ENCODE peak calls at places on chromosomes 16 and 17, in eight cellular contexts. S, J, C, M, W, I, P and Q are unnamed samples.

GRCh38 chr16:81443688-81444447 is 740 bp upstream of the CMIP start:
- DNase-seq in S (no peak), J (peak; percentile 49), C (peak; percentile 85), M (peak; percentile 58), W (peak; percentile 79), I (no peak), P (no peak), Q (peak; percentile 93)

GRCh38 chr16:68235882-68236803 is at the start of gene ESRP2:
- DNase-seq in S (peak; percentile 94), J (peak; percentile 93), C (peak; percentile 83), M (peak; percentile 87), W (peak; percentile 77), I (peak; percentile 84), P (no peak), Q (peak; percentile 86)

GRCh38 chr17:73266796-73267195 is 5.1 kb upstream of the CPSF4L start:
- DNase-seq in S (no peak), J (no peak), C (no peak), M (no peak), W (no peak), I (no peak), P (no peak), Q (no peak)

GRCh38 chr16:8931864-8932263 is 31.8 kb downstream of the USP7 start:
- DNase-seq in S (peak; percentile 51), J (peak; percentile 50), C (no peak), M (no peak), W (no peak), I (no peak), P (peak; percentile 42), Q (no peak)

GRCh38 chr17:10048951-10049350 is 143.9 kb upstream of the RCVRN start:
- DNase-seq in S (no peak), J (no peak), C (no peak), M (no peak), W (no peak), I (no peak), P (no peak), Q (no peak)

GRCh38 chr17:79732804-79733691 is 2.3 kb downstream of the ENPP7 start:
- DNase-seq in S (peak; percentile 49), J (peak; percentile 31), C (no peak), M (no peak), W (no peak), I (no peak), P (peak; percentile 21), Q (no peak)

GRCh38 chr17:73787721-73788051 is 143.4 kb upstream of the SDK2 start:
- DNase-seq in S (peak; percentile 3), J (no peak), C (no peak), M (no peak), W (no peak), I (no peak), P (no peak), Q (no peak)

GRCh38 chr17:45146616-45147101 is 1.6 kb upstream of the HEXIM1 start:
- DNase-seq in S (peak; percentile 71), J (peak; percentile 74), C (peak; percentile 77), M (no peak), W (peak; percentile 84), I (no peak), P (peak; percentile 49), Q (no peak)

GRCh38 chr16:23952128-23953041 is 116.6 kb downstream of the PRKCB start:
- DNase-seq in S (no peak), J (no peak), C (no peak), M (no peak), W (no peak), I (no peak), P (no peak), Q (no peak)

GRCh38 chr17:292016-292415 is 60.6 kb downstream of the RPH3AL start:
- DNase-seq in S (no peak), J (no peak), C (peak; percentile 37), M (peak; percentile 20), W (peak; percentile 28), I (no peak), P (no peak), Q (peak; percentile 51)

DNA sequence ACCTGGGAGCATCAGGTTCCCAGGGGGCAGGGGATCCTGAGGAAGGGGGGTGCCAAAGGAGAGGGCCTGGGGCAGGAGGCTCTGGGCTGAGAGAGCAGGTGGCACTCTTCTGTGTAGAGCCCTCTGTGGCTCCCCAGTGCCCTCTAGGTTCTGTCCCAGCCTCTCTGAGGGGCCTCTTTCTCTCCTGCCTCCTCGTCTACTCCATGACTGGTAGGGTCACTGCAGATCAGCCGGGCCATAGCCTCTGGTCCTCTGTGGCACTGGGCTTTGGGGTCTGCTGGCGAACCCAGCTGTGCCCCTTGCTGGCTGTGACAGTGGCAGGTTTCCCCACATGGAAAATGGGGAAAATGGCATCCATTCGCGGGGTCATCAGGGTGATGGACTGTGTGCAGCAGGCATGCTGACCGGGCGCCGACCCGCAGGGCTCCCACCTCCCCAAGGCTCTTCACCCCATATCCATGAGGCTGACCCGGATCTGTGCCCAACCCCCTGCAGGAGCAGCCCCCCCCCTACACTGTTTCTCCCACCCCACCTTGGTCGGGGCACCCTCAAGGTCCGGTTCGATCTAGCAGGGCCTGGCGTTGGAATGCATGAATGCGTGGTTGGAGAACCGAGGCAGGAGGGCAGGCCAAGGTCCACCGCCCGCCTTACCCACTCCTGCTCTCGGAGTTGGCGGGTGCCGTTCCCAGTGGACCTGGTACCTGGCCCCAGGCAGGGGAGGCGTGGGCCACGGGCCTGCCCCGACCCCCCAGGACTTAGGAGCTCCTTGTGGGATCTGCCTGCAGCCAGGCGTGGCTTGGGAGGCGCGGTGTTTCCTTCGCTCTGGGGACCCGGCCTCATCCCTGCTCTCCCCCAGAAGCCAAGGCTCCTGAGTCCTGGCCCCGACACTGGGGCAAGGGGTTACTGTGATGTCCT is 6.5 kb downstream of the GLIS2 start:
- DNase-seq in S (no peak), J (no peak), C (no peak), M (no peak), W (peak; percentile 63), I (no peak), P (no peak), Q (no peak)
- TF ChIP-seq POLR2A in S (no peak), J (no peak), C (no peak), M (no peak), W (no peak), I (no peak), P (no peak), Q (no peak)

DNA sequence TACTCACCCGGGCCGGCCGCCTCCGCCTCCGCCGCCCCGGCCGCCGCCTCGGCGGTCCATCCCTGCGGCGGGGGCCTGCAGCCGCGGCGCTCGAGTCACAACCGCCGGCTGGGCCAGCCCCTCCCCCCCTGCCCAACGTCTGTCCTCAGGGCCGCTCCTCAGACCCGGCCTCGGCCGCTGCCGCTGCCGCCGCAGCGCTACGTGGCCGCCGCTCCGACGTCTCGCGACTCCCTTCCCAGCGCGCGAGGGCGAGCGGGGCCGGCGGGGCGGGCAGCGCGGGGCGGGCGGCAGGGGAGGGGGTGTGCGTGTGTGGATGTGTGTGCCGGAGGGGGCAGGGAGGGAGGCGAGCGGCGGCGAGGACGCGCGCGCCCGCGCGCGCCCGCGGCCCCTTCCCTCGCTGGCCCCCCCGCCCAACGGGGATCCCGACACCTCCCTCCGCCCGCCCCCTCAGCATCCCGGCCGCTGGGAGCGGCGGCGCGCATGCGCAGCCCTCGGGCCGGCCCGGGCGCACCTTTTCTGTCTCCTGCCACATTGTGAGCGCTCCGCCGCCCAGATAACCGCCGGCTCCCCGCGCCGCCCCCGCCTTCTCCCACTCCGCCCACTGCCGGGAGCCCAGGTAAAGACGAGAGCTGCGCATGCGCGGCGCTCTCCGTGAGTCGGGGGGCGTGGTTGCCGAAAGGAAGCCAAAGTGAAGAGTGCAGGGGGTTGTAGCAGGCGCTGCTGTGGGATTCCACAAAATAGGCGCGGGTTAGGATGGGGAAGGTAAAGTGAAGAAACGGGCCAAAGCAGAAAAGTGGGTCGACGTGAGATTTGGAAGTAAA is at the start of gene ZNF652:
- DNase-seq in S (peak; percentile 97), J (peak; percentile 97), C (peak; percentile 92), M (peak; percentile 92), W (peak; percentile 95), I (peak; percentile 93), P (peak; percentile 86), Q (peak; percentile 99)
- TF ChIP-seq POLR2AphosphoS5 in S (no peak), J (no peak), C (no peak), M (no peak), W (peak; percentile 77), I (peak; percentile 68), P (peak; percentile 62), Q (peak; percentile 80)

GRCh38 chr16:15976929-15977637 is 27.7 kb downstream of the ABCC1 start:
- DNase-seq in S (no peak), J (no peak), C (peak; percentile 75), M (no peak), W (no peak), I (no peak), P (no peak), Q (no peak)

GRCh38 chr16:15976225-15976812 is 26.9 kb downstream of the ABCC1 start:
- DNase-seq in S (no peak), J (no peak), C (no peak), M (no peak), W (no peak), I (no peak), P (no peak), Q (no peak)

GRCh38 chr16:15980329-15980728 is 30.9 kb downstream of the ABCC1 start:
- DNase-seq in S (no peak), J (no peak), C (no peak), M (no peak), W (no peak), I (no peak), P (no peak), Q (no peak)

GRCh38 chr16:15981382-15981781 is 32.0 kb downstream of the ABCC1 start:
- DNase-seq in S (no peak), J (no peak), C (no peak), M (no peak), W (no peak), I (no peak), P (no peak), Q (no peak)

DNA sequence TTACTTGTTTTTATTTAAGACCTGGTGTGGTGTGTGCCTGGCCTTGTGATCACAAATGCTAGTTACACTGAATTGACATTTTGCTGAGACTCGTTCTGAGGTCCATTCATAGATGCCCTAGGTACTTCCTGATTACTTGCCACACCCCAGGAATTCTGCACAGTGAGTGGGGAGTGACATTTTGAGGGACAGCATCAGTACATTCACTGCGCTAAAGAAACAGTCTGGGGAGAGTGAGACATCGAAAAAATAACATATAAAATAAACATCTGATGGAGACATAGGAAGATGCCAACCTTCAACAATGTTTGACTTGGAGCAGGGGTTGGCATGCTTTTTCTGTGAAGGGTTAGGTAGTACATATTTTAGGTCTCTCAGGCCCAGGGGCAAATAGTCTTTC is 30.4 kb downstream of the ABCC1 start:
- DNase-seq in S (no peak), J (no peak), C (no peak), M (no peak), W (no peak), I (no peak), P (no peak), Q (no peak)
- H3K9me3 ChIP-seq in S (peaks cover 5% of the 10 kb centered on the region), J (peaks cover 6% of the 10 kb centered on the region), C (peaks cover 5% of the 10 kb centered on the region), M (peaks cover 17% of the 10 kb centered on the region), W (no peaks in the 10 kb centered on the region), I (peaks cover 35% of the 10 kb centered on the region), P (peaks cover 3% of the 10 kb centered on the region), Q (peaks cover 49% of the 10 kb centered on the region)

DNA sequence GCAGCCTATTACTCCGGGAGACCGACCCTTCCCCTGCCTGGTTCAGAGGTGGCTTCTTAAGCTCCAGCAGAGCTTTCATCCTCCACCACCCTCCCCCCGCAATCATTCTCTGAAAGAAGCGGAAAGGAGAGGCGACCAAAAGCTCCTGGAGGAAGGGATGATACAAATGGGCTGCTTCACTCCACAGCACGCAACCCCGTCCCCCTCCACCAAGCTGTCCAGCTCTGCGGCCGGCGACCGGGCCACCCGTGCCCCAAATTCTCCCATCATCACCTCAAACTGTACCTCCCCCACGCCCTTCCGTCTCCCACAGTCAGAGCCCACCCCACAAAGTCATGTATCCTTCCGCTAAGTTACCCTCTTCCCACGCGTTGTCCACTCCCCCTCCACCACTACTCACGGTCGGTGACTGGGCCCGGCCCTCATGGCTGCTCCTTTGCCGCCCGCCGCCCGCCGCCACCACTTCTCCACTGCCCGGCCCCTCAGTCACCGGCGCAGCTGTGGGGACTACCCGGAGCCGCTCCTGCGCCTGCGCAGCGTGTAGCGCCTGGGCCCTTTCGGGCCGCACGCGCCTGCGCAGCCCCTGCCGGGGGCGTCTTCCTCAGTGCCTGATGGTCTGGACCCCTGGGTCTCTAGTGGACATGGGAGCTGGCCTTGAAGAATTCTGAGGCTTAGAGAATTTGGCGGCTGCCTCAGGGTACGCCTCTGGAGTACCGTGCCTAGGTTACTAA is at the start of gene FAM222B:
- DNase-seq in S (peak; percentile 84), J (peak; percentile 86), C (peak; percentile 90), M (peak; percentile 67), W (peak; percentile 88), I (peak; percentile 47), P (peak; percentile 87), Q (peak; percentile 96)
- TF ChIP-seq POLR2A in S (no peak), J (peak; percentile 90), C (peak; percentile 38), M (peak; percentile 29), W (peak; percentile 70), I (peak; percentile 17), P (peak; percentile 72), Q (peak; percentile 53)